ENCODE peak calls at places on chromosomes 6 and 20, in five cellular contexts. V, K, J, D and T are unnamed samples.

GRCh38 chr6:170443151-170443662 is 109.9 kb downstream of the PSMB1 start:
- DNase-seq in V (no peak), K (no peak), J (no peak), D (peak), T (no peak)

GRCh38 chr6:117907600-117908245 is 659 bp downstream of the SLC35F1 start:
- DNase-seq in V (peak), K (no peak), J (no peak), D (peak), T (no peak)

GRCh38 chr6:26064619-26065257 is 22.5 kb upstream of the HFE start:
- DNase-seq in V (no peak), K (peak), J (peak), D (peak), T (peak)

GRCh38 chr20:48096957-48097890 is 311.9 kb upstream of the SULF2 start:
- DNase-seq in V (no peak), K (no peak), J (no peak), D (no peak), T (no peak)

GRCh38 chr6:166417285-166417691 is 34.5 kb upstream of the MPC1 start:
- DNase-seq in V (no peak), K (peak), J (no peak), D (no peak), T (no peak)

GRCh38 chr6:21738180-21739094 is 144.9 kb downstream of the SOX4 start:
- DNase-seq in V (peak), K (no peak), J (peak), D (no peak), T (no peak)

GRCh38 chr6:161439093-161439492 is 165.2 kb upstream of the AGPAT4 start:
- DNase-seq in V (peak), K (no peak), J (peak), D (no peak), T (peak)

GRCh38 chr20:54598351-54598750 is 123.0 kb downstream of the DOK5 start:
- DNase-seq in V (no peak), K (no peak), J (no peak), D (no peak), T (no peak)

GRCh38 chr20:24586523-24586840 is 117.1 kb downstream of the SYNDIG1 start:
- DNase-seq in V (no peak), K (no peak), J (no peak), D (no peak), T (no peak)

GRCh38 chr6:39892490-39893129 is 41.7 kb downstream of the MOCS1 start:
- DNase-seq in V (peak), K (no peak), J (peak), D (peak), T (peak)

GRCh38 chr20:54199721-54200176 is 8.1 kb upstream of the PFDN4 start:
- DNase-seq in V (peak), K (peak), J (peak), D (peak), T (peak)

GRCh38 chr6:34142599-34142998 is 3.3 kb downstream of the GRM4 start:
- DNase-seq in V (peak), K (no peak), J (no peak), D (peak), T (no peak)